ENCODE peak calls at places on chromosome 14, in seven cellular contexts. P is AG04449, I is fibroblast of pulmonary artery, F is coronary artery, J is AG10803, K is PC-9, B is astrocyte of the cerebellum. V is an unnamed sample.

GRCh38 chr14:31280871-31281220 is 73.3 kb upstream of the HECTD1 start:
- DNase-seq in P (no peak), I (no peak), F (no peak), J (no peak), K (no peak), B (no peak), V (no peak)

GRCh38 chr14:77120771-77121743 is 20.5 kb downstream of the ZDHHC22 start:
- DNase-seq in P (no peak), I (peak), F (peak), J (no peak), K (no peak), B (no peak), V (no peak)

GRCh38 chr14:101947577-101947903 is 16.8 kb upstream of the DYNC1H1 start:
- DNase-seq in P (no peak), I (no peak), F (no peak), J (no peak), K (no peak), B (no peak), V (no peak)

GRCh38 chr14:32077081-32078029 is at the start of gene ARHGAP5:
- DNase-seq in P (no peak), I (peak), F (peak), J (no peak), K (peak), B (no peak), V (no peak)

GRCh38 chr14:105398726-105399440 is 545 bp downstream of the TEX22 start:
- DNase-seq in P (no peak), I (peak), F (no peak), J (peak), K (peak), B (no peak), V (no peak)

GRCh38 chr14:102370305-102370809 is 7.6 kb downstream of the TECPR2 start:
- DNase-seq in P (no peak), I (peak), F (no peak), J (no peak), K (no peak), B (no peak), V (no peak)

GRCh38 chr14:104150201-104151027 is 12.0 kb downstream of the KIF26A start:
- DNase-seq in P (no peak), I (peak), F (no peak), J (peak), K (no peak), B (peak), V (peak)

GRCh38 chr14:32224731-32225377 is 21.8 kb upstream of the RNU6-8 start:
- DNase-seq in P (no peak), I (peak), F (no peak), J (peak), K (no peak), B (peak), V (peak)

GRCh38 chr14:54574528-54574927 is 7.6 kb downstream of the SAMD4A start:
- DNase-seq in P (no peak), I (no peak), F (no peak), J (peak), K (no peak), B (no peak), V (no peak)

GRCh38 chr14:54570651-54571415 is 3.9 kb downstream of the SAMD4A start:
- DNase-seq in P (no peak), I (peak), F (no peak), J (peak), K (no peak), B (peak), V (no peak)

GRCh38 chr14:54570047-54570446 is 3.1 kb downstream of the SAMD4A start:
- DNase-seq in P (no peak), I (no peak), F (no peak), J (no peak), K (no peak), B (no peak), V (no peak)

GRCh38 chr14:54568821-54569591 is 2.1 kb downstream of the SAMD4A start:
- DNase-seq in P (no peak), I (no peak), F (peak), J (peak), K (no peak), B (no peak), V (no peak)

GRCh38 chr14:54572316-54572715 is 5.4 kb downstream of the SAMD4A start:
- DNase-seq in P (no peak), I (peak), F (no peak), J (no peak), K (no peak), B (no peak), V (no peak)
- TF ChIP-seq CTCF in P (peak), I (peak), F (no peak), J (peak), K (peak), B (peak), V (peak)

GRCh38 chr14:73773441-73774243 is 59.5 kb upstream of the PNMA1 start:
- DNase-seq in P (no peak), I (no peak), F (no peak), J (no peak), K (no peak), B (no peak), V (no peak)
- H3K4me3 ChIP-seq in P (no peak), I (no peak), F (no peak), J (no peak), K (no peak), B (no peak), V (no peak)

GRCh38 chr14:23054000-23054811 is 3.1 kb downstream of the CDH24 start:
- DNase-seq in P (no peak), I (no peak), F (no peak), J (no peak), K (no peak), B (no peak), V (no peak)
- TF ChIP-seq CTCF in P (peak), I (peak), F (no peak), J (peak), K (no peak), B (peak), V (peak)

DNA sequence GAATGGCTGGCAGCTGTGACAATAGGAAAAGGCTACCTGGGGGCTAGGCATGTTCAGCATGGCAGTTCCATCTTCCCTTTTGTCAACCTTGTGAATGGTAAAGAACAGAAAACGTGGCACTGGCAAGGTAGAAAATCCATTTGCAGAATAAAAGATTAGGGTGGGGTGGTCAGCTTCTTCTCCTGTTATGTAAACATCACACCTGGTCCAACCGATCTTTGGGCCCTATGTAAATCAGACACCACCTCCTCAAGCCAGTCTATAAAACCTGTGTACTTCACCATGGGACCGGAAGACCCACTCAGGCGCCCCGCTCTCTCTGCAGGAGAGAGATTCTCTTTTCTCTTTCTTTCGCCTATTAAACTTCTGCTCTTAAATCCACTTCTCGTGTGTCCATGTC is 19.6 kb upstream of the TMEM30B start:
- DNase-seq in P (no peak), I (no peak), F (no peak), J (no peak), K (no peak), B (no peak), V (no peak)
- H3K4me3 ChIP-seq in P (no peak), I (no peak), F (no peak), J (no peak), K (no peak), B (no peak), V (no peak)

V was measured in HFF-Myc.